ENCODE peak calls at places on chromosomes 16 and 17, in eight cellular contexts. I is AG09319, U is psoas muscle, C is coronary artery, P is GM12865, O is PC-3, R is A549, B is dorsolateral prefrontal cortex. F is an unnamed sample.

GRCh38 chr17:71071837-71072236 is 902.5 kb downstream of the KCNJ2 start:
- DNase-seq in I (peak), O (peak), U (no peak), C (no peak), B (no peak), P (no peak), R (peak), F (no peak)

GRCh38 chr16:50298075-50298460 is 31.7 kb downstream of the ADCY7 start:
- DNase-seq in U (peak), B (no peak), C (no peak), I (no peak), O (no peak), P (no peak), R (no peak), F (no peak)

GRCh38 chr17:73710095-73710592 is 65.9 kb upstream of the SDK2 start:
- DNase-seq in R (peak), O (peak), B (peak), U (no peak), C (no peak), P (peak), I (no peak), F (peak)

GRCh38 chr17:48878920-48879898 is 13.4 kb upstream of the ATP5MC1 start:
- DNase-seq in B (peak), I (peak), P (peak), U (no peak), C (no peak), R (peak), O (peak), F (no peak)

GRCh38 chr16:82694239-82694874 is 67.6 kb downstream of the CDH13 start:
- DNase-seq in B (no peak), C (no peak), O (peak), P (no peak), I (no peak), U (no peak), R (no peak), F (no peak)

GRCh38 chr17:10216213-10216982 is 18.0 kb upstream of the GAS7 start:
- DNase-seq in U (no peak), B (no peak), P (no peak), O (no peak), I (no peak), R (no peak), C (no peak), F (no peak)

GRCh38 chr17:4591529-4591928 is 7.2 kb downstream of the SMTNL2 start:
- DNase-seq in I (no peak), O (peak), R (peak), C (no peak), B (no peak), U (peak), P (no peak), F (no peak)

GRCh38 chr17:65064452-65065019 is 8.0 kb upstream of the GNA13 start:
- DNase-seq in U (no peak), P (no peak), C (no peak), R (peak), O (peak), I (no peak), B (no peak), F (no peak)

GRCh38 chr16:12898556-12898955 is 2.8 kb upstream of the SHISA9 start:
- DNase-seq in I (no peak), P (no peak), R (no peak), B (no peak), O (no peak), U (no peak), C (no peak), F (no peak)

GRCh38 chr17:21299981-21300600 is 15.6 kb downstream of the MAP2K3 start:
- DNase-seq in P (no peak), R (no peak), C (no peak), I (no peak), O (no peak), B (no peak), U (no peak), F (no peak)

GRCh38 chr17:72592242-72592966 is 471.6 kb downstream of the SOX9 start:
- DNase-seq in B (peak), O (peak), P (peak), I (peak), U (peak), R (peak), C (no peak), F (peak)

GRCh38 chr17:37483311-37484039 is 6.2 kb upstream of the DUSP14 start:
- DNase-seq in I (peak), R (no peak), U (no peak), O (no peak), P (peak), C (no peak), B (peak), F (no peak)

GRCh38 chr17:38351412-38352222 is at the start of gene SOCS7:
- DNase-seq in I (peak), P (peak), U (peak), C (peak), O (peak), R (peak), B (peak), F (peak)

GRCh38 chr17:49016775-49017463 is 19.7 kb downstream of the IGF2BP1 start:
- DNase-seq in B (no peak), P (no peak), R (peak), U (no peak), O (peak), I (no peak), C (no peak), F (peak)

GRCh38 chr17:66855204-66855603 is 20.3 kb downstream of the CACNG5 start:
- DNase-seq in O (peak), C (no peak), R (no peak), B (no peak), I (no peak), P (peak), U (no peak), F (no peak)

GRCh38 chr17:5879424-5879823 is 190.8 kb upstream of the WSCD1 start:
- DNase-seq in B (no peak), O (no peak), U (no peak), P (no peak), C (no peak), I (no peak), R (no peak), F (no peak)

GRCh38 chr17:70295732-70296131 is 126.4 kb downstream of the KCNJ2 start:
- DNase-seq in P (no peak), O (no peak), B (no peak), R (no peak), I (no peak), U (no peak), C (no peak), F (no peak)

GRCh38 chr17:17539591-17539990 is 43.4 kb upstream of the RASD1 start:
- DNase-seq in I (no peak), U (peak), O (no peak), R (no peak), B (no peak), C (no peak), P (no peak), F (no peak)

GRCh38 chr16:9102379-9102778 is 10.9 kb downstream of the HAPSTR1 start:
- DNase-seq in I (peak), O (peak), B (no peak), C (no peak), R (no peak), P (no peak), U (no peak), F (no peak)

GRCh38 chr17:44628234-44629188 is 27.8 kb upstream of the MEIOC start:
- DNase-seq in U (peak), C (no peak), B (peak), P (peak), I (no peak), O (no peak), R (no peak), F (no peak)

GRCh38 chr17:81258292-81258691 is 19.2 kb downstream of the NDUFAF8 start:
- DNase-seq in I (no peak), P (no peak), B (no peak), R (no peak), C (no peak), O (no peak), U (no peak), F (no peak)

GRCh38 chr17:19413725-19414124 is 2.7 kb downstream of the RNF112 start:
- DNase-seq in P (no peak), I (no peak), U (no peak), C (no peak), O (no peak), B (no peak), R (no peak), F (no peak)

GRCh38 chr17:83041305-83041704 is 38.1 kb upstream of the METRNL start:
- DNase-seq in C (peak), B (no peak), R (no peak), U (no peak), I (no peak), O (no peak), P (no peak), F (no peak)

GRCh38 chr17:40910441-40910841 is 25.4 kb upstream of the KRT20 start:
- DNase-seq in U (no peak), I (peak), B (no peak), P (no peak), R (no peak), C (no peak), O (peak), F (no peak)

GRCh38 chr17:3015890-3016289 is 47.5 kb downstream of the OR1D5 start:
- DNase-seq in B (no peak), P (no peak), R (no peak), C (no peak), I (no peak), U (peak), O (peak), F (no peak)

GRCh38 chr17:73140531-73140930 is 24.3 kb upstream of the SSTR2 start:
- DNase-seq in R (no peak), B (no peak), O (no peak), U (no peak), I (no peak), P (no peak), C (no peak), F (no peak)

GRCh38 chr17:3861761-3862681 is 16.0 kb upstream of the NCBP3 start:
- DNase-seq in I (no peak), O (no peak), C (no peak), B (no peak), U (no peak), P (no peak), R (no peak), F (no peak)

GRCh38 chr17:82370471-82371332 is 863 bp upstream of the UTS2R start:
- DNase-seq in U (peak), P (peak), C (no peak), R (no peak), B (no peak), O (peak), I (no peak), F (no peak)

GRCh38 chr17:13346996-13347762 is 254.6 kb downstream of the HS3ST3A1 start:
- DNase-seq in U (no peak), P (no peak), O (peak), R (no peak), I (no peak), C (no peak), B (no peak), F (no peak)

GRCh38 chr17:60090412-60090811 is 11.7 kb upstream of the HEATR6 start:
- DNase-seq in P (no peak), O (no peak), C (no peak), U (no peak), R (no peak), B (no peak), I (no peak), F (no peak)

GRCh38 chr17:74276561-74277009 is 2.6 kb downstream of the DNAI2 start:
- DNase-seq in B (peak), P (peak), C (no peak), I (no peak), O (no peak), U (no peak), R (no peak), F (no peak)

GRCh38 chr16:12801511-12802042 is 2.1 kb downstream of the CPPED1 start:
- DNase-seq in I (peak), O (no peak), C (no peak), P (peak), B (no peak), U (no peak), R (no peak), F (no peak)

GRCh38 chr16:27238591-27238990 is 30.0 kb downstream of the NSMCE1 start:
- DNase-seq in I (no peak), R (no peak), C (peak), O (no peak), B (no peak), P (no peak), U (no peak), F (no peak)

GRCh38 chr16:4825196-4825595 is 21.9 kb downstream of the GLYR1 start:
- DNase-seq in I (no peak), U (no peak), O (no peak), R (no peak), C (no peak), P (no peak), B (no peak), F (no peak)

GRCh38 chr16:59881366-59881765 is 1147.2 kb upstream of the GOT2 start:
- DNase-seq in U (no peak), R (no peak), I (no peak), O (no peak), P (no peak), C (no peak), B (no peak), F (no peak)

GRCh38 chr17:38741853-38742421 is 6.2 kb downstream of the PCGF2 start:
- DNase-seq in C (no peak), I (no peak), O (no peak), P (no peak), B (no peak), U (peak), R (no peak), F (no peak)

GRCh38 chr17:47072881-47073280 is 93.8 kb upstream of the RPRML start:
- DNase-seq in B (no peak), I (no peak), R (no peak), O (no peak), C (no peak), P (no peak), U (no peak), F (no peak)

GRCh38 chr17:47066095-47066494 is 87.0 kb upstream of the RPRML start:
- DNase-seq in O (no peak), P (no peak), I (no peak), C (no peak), R (peak), U (no peak), B (no peak), F (no peak)

GRCh38 chr17:47063475-47063874 is 84.4 kb upstream of the RPRML start:
- DNase-seq in U (no peak), P (no peak), R (no peak), O (no peak), C (no peak), I (no peak), B (no peak), F (no peak)

GRCh38 chr17:47064684-47065083 is 85.6 kb upstream of the RPRML start:
- DNase-seq in B (no peak), C (no peak), P (no peak), U (no peak), I (no peak), O (no peak), R (no peak), F (no peak)

DNA sequence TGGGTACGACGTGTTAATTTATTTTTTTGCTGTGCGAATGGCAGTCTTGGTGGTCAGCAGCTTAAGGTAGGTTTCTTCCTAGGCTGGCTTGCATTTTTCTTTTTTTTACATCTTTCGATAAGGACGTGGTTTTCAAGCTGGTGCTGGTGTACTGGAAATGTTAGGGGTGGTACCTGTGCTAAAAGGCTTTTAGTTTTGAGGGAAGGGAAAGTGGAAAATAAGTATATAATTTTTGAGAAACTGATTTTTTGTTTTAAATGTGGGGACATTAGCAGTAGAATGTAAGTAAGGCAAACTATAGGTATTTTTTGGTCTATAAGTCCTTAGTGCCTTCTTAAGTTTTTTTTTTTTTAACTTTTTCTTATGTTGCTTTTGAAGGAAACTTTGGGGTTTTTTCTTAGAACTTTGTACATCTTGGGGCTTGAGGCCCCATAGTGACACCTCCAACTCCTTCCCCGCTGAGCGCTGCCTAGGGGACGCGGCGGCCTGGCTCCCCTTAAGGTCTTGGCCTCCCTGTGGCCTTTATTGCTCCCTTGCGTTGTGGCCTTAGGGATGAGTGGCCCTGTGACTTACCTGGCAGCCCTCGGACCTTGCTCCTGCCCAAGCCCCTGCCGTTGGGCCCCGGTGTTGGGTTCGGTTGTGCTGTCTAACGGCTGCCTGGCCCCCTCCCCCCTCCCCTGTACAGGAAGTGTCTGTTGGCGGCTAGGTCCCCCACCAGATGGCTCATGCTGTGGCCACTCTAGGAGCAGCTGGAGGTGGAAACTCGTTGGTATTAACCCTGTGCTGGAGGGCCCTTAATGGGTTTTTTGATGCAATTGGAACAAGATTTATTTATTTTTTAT is 88.0 kb upstream of the RPRML start:
- DNase-seq in I (peak), C (peak), R (peak), U (peak), O (peak), P (peak), B (peak), F (peak)
- TF ChIP-seq CTCF in I (peak), C (no peak), R (no peak), U (no peak), O (no peak), P (peak), B (no peak), F (peak)

GRCh38 chr17:45784583-45785372 is 658 bp downstream of the CRHR1 start:
- DNase-seq in C (no peak), U (peak), R (peak), O (peak), B (peak), I (no peak), P (no peak), F (no peak)
- TF ChIP-seq CTCF in C (no peak), U (no peak), R (peak), O (no peak), B (no peak), I (no peak), P (no peak), F (no peak)

GRCh38 chr16:80971814-80972213 is 34.9 kb downstream of the CMC2 start:
- DNase-seq in P (peak), R (no peak), C (no peak), O (no peak), U (no peak), B (no peak), I (no peak), F (no peak)

GRCh38 chr16:80973991-80974390 is 32.7 kb downstream of the CMC2 start:
- DNase-seq in U (no peak), I (no peak), O (peak), C (no peak), P (no peak), R (no peak), B (no peak), F (no peak)

GRCh38 chr16:80972611-80973010 is 34.1 kb downstream of the CMC2 start:
- DNase-seq in R (no peak), U (no peak), I (no peak), B (no peak), C (no peak), P (no peak), O (no peak), F (no peak)

GRCh38 chr16:80976946-80977345 is 29.7 kb downstream of the CMC2 start:
- DNase-seq in B (no peak), I (no peak), O (no peak), P (no peak), C (no peak), R (no peak), U (no peak), F (no peak)

DNA sequence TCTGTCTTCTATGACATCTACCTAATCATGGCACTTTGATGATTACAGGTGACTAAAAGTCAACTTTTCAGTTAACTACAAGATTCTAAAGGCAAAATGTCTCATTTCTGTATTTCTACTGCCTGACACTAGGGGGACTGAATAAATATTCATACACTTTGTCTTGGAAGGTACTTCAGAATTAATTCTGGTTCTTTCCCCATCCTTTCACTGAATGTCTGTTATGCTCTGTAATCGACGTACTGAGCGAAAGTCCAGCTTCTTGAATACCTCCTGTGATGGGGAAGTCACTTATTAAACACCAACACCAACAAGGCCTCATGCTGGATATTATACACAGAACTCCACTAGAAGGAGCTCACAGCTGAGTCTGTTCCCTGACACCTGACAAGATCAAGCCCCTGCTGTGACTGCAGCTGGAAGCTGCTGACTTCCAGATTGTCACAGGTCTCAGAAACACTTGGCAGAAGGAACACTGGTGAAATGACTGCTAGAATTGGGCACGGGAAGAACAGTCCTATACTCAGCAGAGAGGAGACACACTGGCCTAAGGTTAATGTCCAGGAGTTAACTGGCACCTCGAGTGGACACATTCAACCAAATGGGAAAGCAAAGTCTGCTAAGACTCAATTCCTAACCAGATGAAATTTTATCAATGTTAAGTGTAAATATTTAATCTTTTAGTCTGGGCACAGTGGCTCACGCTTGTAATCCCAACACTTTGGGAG is 31.9 kb downstream of the CMC2 start:
- DNase-seq in B (no peak), O (peak), P (no peak), U (no peak), C (no peak), R (no peak), I (no peak), F (no peak)
- TF ChIP-seq CTCF in B (no peak), O (peak), P (peak), U (no peak), C (no peak), R (peak), I (peak), F (peak)

GRCh38 chr16:57795431-57795878 is 6.8 kb downstream of the KIFC3 start:
- DNase-seq in R (peak), I (no peak), B (peak), C (no peak), P (peak), O (peak), U (no peak), F (no peak)
- TF ChIP-seq CTCF in R (peak), I (peak), B (no peak), C (no peak), P (peak), O (peak), U (peak), F (peak)

GRCh38 chr17:50866950-50867855 is 1.0 kb upstream of the TOB1 start:
- DNase-seq in C (peak), O (peak), U (peak), B (peak), I (peak), P (peak), R (peak), F (peak)
- TF ChIP-seq CTCF in C (no peak), O (no peak), U (no peak), B (no peak), I (no peak), P (no peak), R (no peak), F (no peak)

DNA sequence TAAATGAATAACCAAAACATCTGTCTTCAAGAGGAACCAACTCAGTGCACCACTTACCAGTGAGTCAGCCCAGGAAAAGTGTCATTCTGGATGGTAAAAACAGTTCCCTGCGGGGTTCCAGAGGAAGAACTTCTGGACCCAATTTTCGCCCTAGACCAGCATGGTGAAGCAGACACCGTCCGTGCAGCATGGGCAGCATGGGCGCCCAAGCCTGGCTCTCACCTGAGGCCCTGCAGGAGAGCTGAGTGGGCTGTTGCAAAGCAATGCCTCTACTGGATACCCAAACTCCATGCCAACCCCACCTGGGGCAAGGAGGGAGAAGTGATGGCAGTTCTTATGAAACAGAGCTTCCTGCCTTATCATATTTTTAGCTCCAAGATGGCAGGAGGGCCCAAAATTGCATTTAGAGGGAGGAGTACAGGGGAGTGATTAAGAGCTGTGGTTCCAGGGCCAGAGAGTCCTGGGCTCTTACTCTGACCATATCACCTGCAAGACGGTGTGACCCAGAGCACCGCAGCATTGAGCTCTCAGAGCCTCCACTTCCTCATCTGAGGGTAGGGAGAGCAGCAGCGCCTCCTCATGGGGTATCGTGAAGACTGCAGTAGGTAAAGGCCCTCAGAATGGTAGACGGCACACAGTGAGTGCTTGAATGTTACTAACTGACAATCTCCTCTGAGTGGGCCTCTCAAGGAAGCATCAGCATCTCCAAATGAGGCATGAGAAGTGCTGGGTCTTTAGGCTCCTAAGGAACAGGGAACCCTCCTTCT is 16.6 kb upstream of the INPP5K start:
- DNase-seq in B (no peak), R (no peak), P (peak), I (no peak), U (peak), O (peak), C (no peak), F (no peak)
- TF ChIP-seq CTCF in B (no peak), R (peak), P (peak), I (peak), U (peak), O (peak), C (peak), F (peak)